ENCODE peak calls at places on chromosomes 4 and X, in nine cellular contexts. Q is body of pancreas, H is GM13976, Y is transverse colon, C is neural progenitor cell, J is RWPE2, X is Calu3, V is astrocyte, I is upper lobe of right lung. Z is an unnamed sample.

GRCh38 chr4:136864580-136865185 is 667.6 kb downstream of the PCDH18 start:
- DNase-seq in Q (peak), J (no peak), Y (peak), X (peak), H (peak), C (peak), V (peak), I (no peak), Z (peak)

GRCh38 chr4:1544861-1545275 is 138.6 kb upstream of the NKX1-1 start:
- DNase-seq in I (no peak), Y (peak), X (no peak), Q (no peak), J (no peak), C (no peak), H (no peak), V (no peak), Z (no peak)

GRCh38 chrX:3576886-3577516 is 136.4 kb downstream of the PRKX start:
- DNase-seq in H (no peak), C (no peak), Q (no peak), X (no peak), Y (no peak), I (no peak), V (no peak), J (no peak), Z (no peak)

GRCh38 chr4:25702848-25703247 is 47.2 kb downstream of the SLC34A2 start:
- DNase-seq in Y (no peak), X (no peak), I (no peak), V (peak), H (no peak), Q (no peak), J (no peak), C (no peak), Z (no peak)

GRCh38 chr4:186806679-186807078 is 83.0 kb upstream of the FAT1 start:
- DNase-seq in Y (no peak), C (no peak), H (no peak), Q (no peak), I (no peak), X (no peak), V (no peak), J (no peak), Z (no peak)

GRCh38 chr4:73872331-73873108 is 3.3 kb downstream of the CXCL1 start:
- DNase-seq in C (no peak), Q (no peak), V (no peak), X (no peak), J (no peak), H (no peak), Y (no peak), I (no peak), Z (no peak)

GRCh38 chr4:3766791-3767561 is 791 bp downstream of the ADRA2C start:
- DNase-seq in Q (no peak), V (no peak), J (no peak), C (peak), I (no peak), H (no peak), X (no peak), Y (no peak), Z (no peak)

GRCh38 chr4:37389967-37390580 is 145.5 kb downstream of the NWD2 start:
- DNase-seq in X (peak), Q (peak), J (no peak), H (peak), Y (peak), I (no peak), V (peak), C (peak), Z (peak)

GRCh38 chr4:99507762-99508161 is 3.1 kb upstream of the C4orf17 start:
- DNase-seq in Y (no peak), H (no peak), V (no peak), C (no peak), I (no peak), Q (no peak), X (no peak), J (no peak), Z (no peak)

GRCh38 chr4:140875751-140876389 is 119.7 kb upstream of the TBC1D9 start:
- DNase-seq in Q (no peak), H (no peak), V (no peak), J (no peak), C (no peak), I (no peak), Y (no peak), X (no peak), Z (no peak)

GRCh38 chr4:41784191-41784979 is 35.9 kb upstream of the PHOX2B start:
- DNase-seq in V (no peak), J (no peak), X (no peak), I (no peak), Q (no peak), C (no peak), H (no peak), Y (no peak), Z (no peak)

GRCh38 chrX:118976599-118977340 is 2.4 kb downstream of the LONRF3 start:
- DNase-seq in I (peak), V (no peak), C (no peak), J (no peak), Q (peak), X (peak), Y (peak), H (peak), Z (no peak)

GRCh38 chr4:148026022-148026421 is 294.1 kb downstream of the ARHGAP10 start:
- DNase-seq in Y (no peak), V (peak), X (no peak), J (no peak), Q (no peak), H (no peak), C (no peak), I (no peak), Z (no peak)

GRCh38 chr4:91288702-91289311 is 1015.0 kb upstream of the GRID2 start:
- DNase-seq in J (no peak), C (no peak), H (no peak), Y (no peak), Q (peak), X (no peak), I (no peak), V (no peak), Z (no peak)

GRCh38 chrX:20265221-20265725 is 1.4 kb downstream of the RPS6KA3 start:
- DNase-seq in H (peak), V (peak), C (peak), I (peak), J (peak), X (peak), Q (peak), Y (peak), Z (peak)

GRCh38 chr4:144591401-144591800 is 54.6 kb upstream of the HHIP start:
- DNase-seq in V (peak), J (no peak), Q (peak), X (peak), Y (peak), H (no peak), C (no peak), I (no peak), Z (no peak)

GRCh38 chr4:6855692-6856297 is 53.8 kb upstream of the TBC1D14 start:
- DNase-seq in J (no peak), V (peak), I (no peak), Q (peak), Y (no peak), C (no peak), X (no peak), H (peak), Z (peak)

GRCh38 chr4:98928131-98928504 is 815 bp downstream of the EIF4E start:
- DNase-seq in V (peak), C (peak), X (peak), J (peak), Y (peak), I (peak), Q (peak), H (peak), Z (peak)

GRCh38 chr4:121484633-121485032 is 103.8 kb upstream of the QRFPR start:
- DNase-seq in X (peak), H (peak), C (peak), V (peak), I (peak), Q (peak), Y (no peak), J (no peak), Z (peak)

GRCh38 chr4:103499094-103499493 is 220.7 kb downstream of the TACR3 start:
- DNase-seq in X (no peak), Y (no peak), I (no peak), C (no peak), V (no peak), H (no peak), J (no peak), Q (no peak), Z (no peak)

GRCh38 chr4:90000995-90001394 is 106.3 kb downstream of the MMRN1 start:
- DNase-seq in Q (no peak), C (no peak), H (no peak), X (no peak), V (no peak), Y (no peak), J (no peak), I (no peak), Z (no peak)

GRCh38 chr4:172202480-172203076 is 389.4 kb downstream of the GALNTL6 start:
- DNase-seq in C (peak), X (peak), Q (no peak), J (no peak), V (peak), I (no peak), H (peak), Y (no peak), Z (peak)

GRCh38 chrX:111098874-111099273 is 2.9 kb downstream of the PAK3 start:
- DNase-seq in J (no peak), Y (peak), X (peak), V (no peak), H (peak), C (peak), Q (peak), I (peak), Z (peak)

GRCh38 chrX:75297508-75297907 is 23.6 kb downstream of the UPRT start:
- DNase-seq in I (no peak), C (no peak), Q (no peak), V (no peak), Y (no peak), J (no peak), H (no peak), X (no peak), Z (no peak)

GRCh38 chr4:80876810-80877209 is 153.7 kb upstream of the BMP3 start:
- DNase-seq in C (no peak), I (no peak), J (no peak), V (no peak), Y (no peak), Q (no peak), H (peak), X (no peak), Z (peak)

GRCh38 chr4:145076473-145076855 is 21.5 kb downstream of the ANAPC10 start:
- DNase-seq in Q (no peak), X (no peak), C (no peak), V (peak), I (no peak), H (no peak), Y (no peak), J (no peak), Z (no peak)

GRCh38 chr4:177638871-177639270 is 196.6 kb upstream of the AGA start:
- DNase-seq in I (no peak), X (no peak), J (no peak), C (peak), Q (no peak), Y (no peak), V (no peak), H (no peak), Z (no peak)

GRCh38 chr4:7811536-7812190 is 128.0 kb downstream of the AFAP1 start:
- DNase-seq in J (no peak), V (peak), I (no peak), X (no peak), C (peak), Q (no peak), Y (peak), H (no peak), Z (no peak)

GRCh38 chr4:84920591-84920990 is 45.9 kb downstream of the WDFY3 start:
- DNase-seq in X (no peak), C (no peak), I (no peak), Q (no peak), Y (no peak), J (no peak), V (peak), H (no peak), Z (no peak)

GRCh38 chrX:13646154-13646549 is 6.8 kb upstream of the TCEANC start:
- DNase-seq in I (peak), J (no peak), X (peak), Q (peak), Y (peak), H (peak), C (peak), V (peak), Z (peak)

DNA sequence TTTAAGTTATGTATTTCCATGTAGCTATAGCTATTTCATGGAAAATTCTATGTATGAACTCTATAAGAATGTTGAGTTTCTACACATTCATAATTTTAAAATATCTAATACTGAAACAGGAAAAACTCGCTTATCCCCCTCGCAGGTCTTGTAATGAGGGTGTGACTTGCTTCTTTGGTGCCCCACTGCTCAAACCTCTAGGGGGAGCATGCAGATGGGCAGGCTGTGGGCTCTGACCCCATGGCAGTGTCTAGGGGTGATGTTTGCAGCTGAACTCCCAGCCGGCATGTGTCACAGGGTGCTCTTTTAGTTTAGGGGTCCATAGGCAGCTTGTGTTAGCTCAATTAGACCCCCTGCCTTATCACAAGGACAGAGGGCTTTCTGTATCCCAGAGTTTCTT is 1825.7 kb upstream of the ADGRL3 start:
- DNase-seq in H (no peak), Q (no peak), C (no peak), Y (no peak), I (no peak), V (no peak), X (no peak), J (no peak), Z (no peak)
- TF ChIP-seq CTCF in H (no peak), Q (no peak), C (peak), Y (no peak), I (no peak), V (no peak), X (no peak), J (peak), Z (no peak)

DNA sequence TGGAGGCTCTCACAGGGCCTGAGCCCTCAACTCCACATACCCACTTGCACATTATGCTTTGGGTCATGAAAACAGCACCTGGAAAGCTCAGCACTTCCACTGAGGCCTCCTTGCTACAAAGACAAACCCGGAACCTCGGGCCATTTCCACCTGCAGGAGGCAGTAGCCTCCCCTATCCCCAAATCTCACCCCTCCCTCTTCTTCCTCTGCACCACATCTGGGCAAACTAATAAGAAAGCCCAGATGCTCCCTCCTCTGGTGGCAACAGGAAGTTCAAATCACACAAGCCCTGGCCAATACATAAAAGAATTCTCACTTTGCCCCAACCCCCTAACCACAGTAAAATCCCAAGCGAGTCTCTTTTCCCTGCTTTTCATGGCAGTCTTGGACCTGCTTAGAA is 136.4 kb downstream of the MAPK10 start:
- DNase-seq in J (no peak), C (peak), H (no peak), V (peak), I (no peak), X (peak), Y (no peak), Q (no peak), Z (no peak)
- TF ChIP-seq CTCF in J (peak), C (peak), H (no peak), V (peak), I (peak), X (peak), Y (no peak), Q (no peak), Z (no peak)

GRCh38 chrX:104482757-104483156 is 83.2 kb upstream of the IL1RAPL2 start:
- DNase-seq in X (no peak), Y (no peak), H (no peak), V (no peak), J (no peak), C (no peak), Q (no peak), I (no peak), Z (no peak)
- TF ChIP-seq CTCF in X (no peak), Y (no peak), H (no peak), V (no peak), J (peak), C (peak), Q (no peak), I (no peak), Z (no peak)

GRCh38 chrX:46549914-46550313 is 4.7 kb upstream of the ZNF674 start:
- DNase-seq in J (no peak), X (no peak), Q (no peak), Y (no peak), C (no peak), I (no peak), H (no peak), V (no peak), Z (no peak)

GRCh38 chrX:46551494-46552128 is 6.4 kb upstream of the ZNF674 start:
- DNase-seq in X (peak), C (peak), Y (no peak), J (no peak), I (no peak), H (no peak), Q (no peak), V (peak), Z (no peak)

GRCh38 chrX:46553935-46554334 is 8.7 kb upstream of the ZNF674 start:
- DNase-seq in I (no peak), Y (no peak), H (no peak), X (no peak), Q (no peak), J (no peak), C (no peak), V (no peak), Z (no peak)

GRCh38 chrX:46559062-46559461 is 13.8 kb upstream of the ZNF674 start:
- DNase-seq in I (no peak), Q (no peak), C (no peak), Y (no peak), V (no peak), J (no peak), H (no peak), X (no peak), Z (no peak)

GRCh38 chrX:46554942-46555341 is 9.7 kb upstream of the ZNF674 start:
- DNase-seq in J (no peak), I (no peak), V (no peak), X (no peak), H (no peak), Y (no peak), C (no peak), Q (no peak), Z (no peak)
- TF ChIP-seq CTCF in J (peak), I (peak), V (peak), X (no peak), H (no peak), Y (peak), C (no peak), Q (peak), Z (peak)

GRCh38 chrX:97740044-97740443 is 856.3 kb downstream of the RPA4 start:
- DNase-seq in H (no peak), X (no peak), J (no peak), C (no peak), Q (no peak), I (no peak), V (no peak), Y (no peak), Z (no peak)

GRCh38 chrX:97747346-97747745 is 863.6 kb downstream of the RPA4 start:
- DNase-seq in J (no peak), H (no peak), V (no peak), Q (no peak), I (no peak), X (no peak), Y (no peak), C (no peak), Z (no peak)

GRCh38 chrX:97740886-97741285 is 857.2 kb downstream of the RPA4 start:
- DNase-seq in X (no peak), J (peak), H (no peak), V (no peak), C (no peak), Q (no peak), Y (no peak), I (no peak), Z (no peak)

DNA sequence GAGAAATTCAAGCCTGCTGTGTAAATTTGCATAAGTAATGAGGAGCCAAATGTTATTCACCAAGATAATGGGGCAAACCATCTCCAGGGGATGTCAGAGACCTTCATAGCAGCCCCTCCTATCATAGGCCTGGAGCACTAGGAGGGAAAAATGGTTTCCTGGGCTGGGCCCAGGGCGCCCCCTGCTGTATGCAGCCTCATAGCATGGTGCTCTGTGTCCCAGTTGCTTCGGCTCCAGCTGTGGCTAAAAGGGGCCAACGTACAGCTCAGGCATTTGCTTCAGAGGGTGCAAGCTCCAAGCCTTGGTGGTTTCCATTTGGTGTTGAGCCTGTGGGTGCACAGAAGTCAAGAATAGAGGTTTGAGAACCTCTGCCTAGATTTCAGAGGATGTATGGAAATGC is 859.3 kb downstream of the RPA4 start:
- DNase-seq in Y (peak), Q (peak), V (no peak), I (no peak), X (no peak), C (no peak), J (no peak), H (no peak), Z (no peak)
- TF ChIP-seq CTCF in Y (no peak), Q (no peak), V (no peak), I (peak), X (no peak), C (peak), J (no peak), H (no peak), Z (peak)